ENCODE peak calls at places on chromosomes 16 and 17, in eight cellular contexts. H, E, P, S, Q, W, I and B are unnamed samples.
A peak's percentile ranks its signal among the peaks of the same experiment; 100 is the strongest.

GRCh38 chr17:50117202-50118040 is 12.5 kb downstream of the SAMD14 start:
- DNase-seq in H (peak; percentile 47), E (no peak), P (peak; percentile 69), S (peak; percentile 70), Q (no peak), W (peak; percentile 88), I (peak; percentile 42), B (peak; percentile 35)

GRCh38 chr16:87303431-87303930 is 13.7 kb downstream of the C16orf95 start:
- DNase-seq in H (no peak), E (no peak), P (no peak), S (no peak), Q (no peak), W (no peak), I (no peak), B (peak; percentile 18)

GRCh38 chr16:14164916-14165684 is 94.0 kb downstream of the MRTFB start:
- DNase-seq in H (no peak), E (no peak), P (no peak), S (no peak), Q (no peak), W (no peak), I (no peak), B (no peak)

GRCh38 chr16:27890006-27890405 is 173.5 kb downstream of the GSG1L start:
- DNase-seq in H (no peak), E (no peak), P (no peak), S (no peak), Q (no peak), W (no peak), I (no peak), B (no peak)

GRCh38 chr16:48041861-48042435 is 113.8 kb downstream of the ABCC12 start:
- DNase-seq in H (no peak), E (no peak), P (no peak), S (no peak), Q (no peak), W (peak; percentile 78), I (peak; percentile 11), B (no peak)

GRCh38 chr17:53516643-53517042 is 306.1 kb upstream of the KIF2B start:
- DNase-seq in H (peak; percentile 48), E (no peak), P (peak; percentile 2), S (no peak), Q (no peak), W (peak; percentile 51), I (peak; percentile 5), B (no peak)

GRCh38 chr16:79272141-79272577 is 328.4 kb downstream of the MAF start:
- DNase-seq in H (no peak), E (no peak), P (no peak), S (no peak), Q (no peak), W (no peak), I (no peak), B (no peak)

GRCh38 chr16:28606291-28607115 is 3.3 kb downstream of the SULT1A1 start:
- DNase-seq in H (no peak), E (no peak), P (no peak), S (no peak), Q (no peak), W (no peak), I (no peak), B (no peak)

GRCh38 chr16:70460737-70461261 is 6.4 kb downstream of the FCSK start:
- DNase-seq in H (no peak), E (peak; percentile 65), P (no peak), S (no peak), Q (no peak), W (peak; percentile 75), I (no peak), B (peak; percentile 39)

GRCh38 chr16:88373211-88373610 is 9.5 kb upstream of the ZNF469 start:
- DNase-seq in H (no peak), E (no peak), P (no peak), S (no peak), Q (no peak), W (no peak), I (no peak), B (no peak)

GRCh38 chr16:68893710-68894705 is 50.7 kb downstream of the TANGO6 start:
- DNase-seq in H (peak; percentile 26), E (no peak), P (no peak), S (no peak), Q (no peak), W (peak; percentile 55), I (no peak), B (peak; percentile 37)

GRCh38 chr17:39812466-39812865 is 51.6 kb downstream of the IKZF3 start:
- DNase-seq in H (no peak), E (no peak), P (no peak), S (no peak), Q (no peak), W (no peak), I (no peak), B (no peak)

GRCh38 chr16:81607805-81608514 is 163.4 kb downstream of the CMIP start:
- DNase-seq in H (no peak), E (no peak), P (no peak), S (no peak), Q (no peak), W (no peak), I (no peak), B (no peak)
- H3K9ac ChIP-seq in H (no peak overlapping the region), E (no peak overlapping the region), P (no peak overlapping the region), S (no peak overlapping the region), Q (no peak overlapping the region), W (no peak overlapping the region), I (no peak overlapping the region), B (no peak overlapping the region)

GRCh38 chr17:41366070-41366469 is 3.5 kb downstream of the KRT33B start:
- DNase-seq in H (no peak), E (no peak), P (no peak), S (no peak), Q (no peak), W (no peak), I (no peak), B (no peak)

GRCh38 chr17:41367426-41368075 is 2.1 kb downstream of the KRT33B start:
- DNase-seq in H (no peak), E (no peak), P (peak; percentile 75), S (no peak), Q (no peak), W (peak; percentile 60), I (peak; percentile 63), B (peak; percentile 69)

GRCh38 chr17:41360291-41360995 is 9.2 kb downstream of the KRT33B start:
- DNase-seq in H (no peak), E (no peak), P (peak; percentile 21), S (no peak), Q (no peak), W (peak; percentile 58), I (peak; percentile 70), B (peak; percentile 59)

GRCh38 chr17:41369023-41369422 is 590 bp downstream of the KRT33B start:
- DNase-seq in H (no peak), E (no peak), P (no peak), S (no peak), Q (no peak), W (no peak), I (no peak), B (no peak)

GRCh38 chr17:41363881-41364280 is 5.7 kb downstream of the KRT33B start:
- DNase-seq in H (no peak), E (no peak), P (no peak), S (no peak), Q (no peak), W (no peak), I (no peak), B (no peak)
- H3K9ac ChIP-seq in H (no peak overlapping the region), E (no peak overlapping the region), P (no peak overlapping the region), S (no peak overlapping the region), Q (no peak overlapping the region), W (no peak overlapping the region), I (no peak overlapping the region), B (no peak overlapping the region)

GRCh38 chr16:85552980-85553435 is 60.1 kb upstream of the GSE1 start:
- DNase-seq in H (no peak), E (peak; percentile 88), P (no peak), S (no peak), Q (no peak), W (no peak), I (no peak), B (no peak)
- H3K9ac ChIP-seq in H (peak overlapping the region; percentile 58), E (peak overlapping the region; percentile 60), P (peak overlapping the region; percentile 89), S (peak overlapping the region; percentile 92), Q (no peak overlapping the region), W (peak overlapping the region; percentile 75), I (no peak overlapping the region), B (no peak overlapping the region)

GRCh38 chr17:75205037-75205792 is at the start of gene NUP85:
- DNase-seq in H (peak; percentile 94), E (peak; percentile 100), P (peak; percentile 97), S (peak; percentile 91), Q (peak; percentile 82), W (peak; percentile 96), I (peak; percentile 91), B (peak; percentile 89)
- H3K9ac ChIP-seq in H (peak within 1 kb of the TSS; percentile 100), E (peak within 1 kb of the TSS; percentile 93), P (peak within 1 kb of the TSS; percentile 99), S (peak within 1 kb of the TSS; percentile 99), Q (peak within 1 kb of the TSS; percentile 98), W (peak within 1 kb of the TSS; percentile 73), I (peak within 1 kb of the TSS; percentile 100), B (peak within 1 kb of the TSS; percentile 95)

GRCh38 chr17:21167303-21167702 is 40.5 kb downstream of the DHRS7B start:
- DNase-seq in H (peak; percentile 15), E (no peak), P (peak; percentile 34), S (no peak), Q (no peak), W (no peak), I (peak; percentile 16), B (peak; percentile 5)
- H3K9ac ChIP-seq in H (no peak overlapping the region), E (no peak overlapping the region), P (peak overlapping the region; percentile 92), S (no peak overlapping the region), Q (no peak overlapping the region), W (no peak overlapping the region), I (no peak overlapping the region), B (no peak overlapping the region)

GRCh38 chr17:58341861-58342475 is 10.0 kb downstream of the SUPT4H1 start:
- DNase-seq in H (no peak), E (no peak), P (no peak), S (no peak), Q (no peak), W (no peak), I (no peak), B (no peak)

GRCh38 chr17:58338454-58338841 is 9.9 kb upstream of the TSPOAP1 start:
- DNase-seq in H (no peak), E (no peak), P (no peak), S (no peak), Q (no peak), W (no peak), I (no peak), B (no peak)

GRCh38 chr17:58338907-58339774 is 10.5 kb upstream of the TSPOAP1 start:
- DNase-seq in H (peak; percentile 70), E (peak; percentile 79), P (no peak), S (peak; percentile 61), Q (no peak), W (peak; percentile 94), I (no peak), B (peak; percentile 88)

GRCh38 chr17:58340623-58340876 is 11.5 kb downstream of the SUPT4H1 start:
- DNase-seq in H (no peak), E (no peak), P (no peak), S (no peak), Q (no peak), W (no peak), I (no peak), B (no peak)

GRCh38 chr17:58339775-58340622 is 11.4 kb upstream of the TSPOAP1 start:
- DNase-seq in H (no peak), E (peak; percentile 4), P (no peak), S (no peak), Q (no peak), W (no peak), I (no peak), B (no peak)
- H3K9ac ChIP-seq in H (no peak overlapping the region), E (no peak overlapping the region), P (no peak overlapping the region), S (peak overlapping the region; percentile 62), Q (no peak overlapping the region), W (peak overlapping the region; percentile 37), I (no peak overlapping the region), B (peak overlapping the region; percentile 91)